ENCODE peak calls at places on chromosomes 13 and 19, in seven cellular contexts. One of them, this sample, is unnamed.

GRCh38 chr19:52689804-52690394 is 44.9 kb downstream of the ZNF611 start:
- DNase-seq in psoas muscle: peak; percentile 50
- DNase-seq in sigmoid colon: peak; percentile 82
- DNase-seq in body of pancreas: peak; percentile 40
- DNase-seq in heart left ventricle: peak; percentile 29
- DNase-seq in prostate gland: peak; percentile 33
- DNase-seq in mesendoderm: peak; percentile 40
- DNase-seq in this sample: peak; percentile 58

GRCh38 chr13:32142956-32143375 is 111.4 kb downstream of the FRY start:
- DNase-seq in psoas muscle: no peak
- DNase-seq in sigmoid colon: no peak
- DNase-seq in body of pancreas: no peak
- DNase-seq in heart left ventricle: no peak
- DNase-seq in prostate gland: no peak
- DNase-seq in mesendoderm: peak; percentile 90
- DNase-seq in this sample: no peak

GRCh38 chr19:6736169-6736916 is 1.0 kb downstream of the GPR108 start:
- DNase-seq in psoas muscle: peak; percentile 71
- DNase-seq in sigmoid colon: peak; percentile 93
- DNase-seq in body of pancreas: peak; percentile 83
- DNase-seq in heart left ventricle: peak; percentile 76
- DNase-seq in prostate gland: peak; percentile 65
- DNase-seq in mesendoderm: peak; percentile 96
- DNase-seq in this sample: peak; percentile 84

GRCh38 chr19:797528-798414 is 519 bp downstream of the PTBP1 start:
- DNase-seq in psoas muscle: peak; percentile 94
- DNase-seq in sigmoid colon: peak; percentile 95
- DNase-seq in body of pancreas: peak; percentile 86
- DNase-seq in heart left ventricle: peak; percentile 93
- DNase-seq in prostate gland: peak; percentile 81
- DNase-seq in mesendoderm: peak; percentile 94
- DNase-seq in this sample: peak; percentile 91

GRCh38 chr19:10874019-10874418 is 2.7 kb downstream of the CARM1 start:
- DNase-seq in psoas muscle: no peak
- DNase-seq in sigmoid colon: no peak
- DNase-seq in body of pancreas: no peak
- DNase-seq in heart left ventricle: no peak
- DNase-seq in prostate gland: no peak
- DNase-seq in mesendoderm: no peak
- DNase-seq in this sample: peak; percentile 68

GRCh38 chr19:35170359-35171061 is 16.0 kb downstream of the FXYD5 start:
- DNase-seq in psoas muscle: no peak
- DNase-seq in sigmoid colon: peak; percentile 54
- DNase-seq in body of pancreas: no peak
- DNase-seq in heart left ventricle: no peak
- DNase-seq in prostate gland: no peak
- DNase-seq in mesendoderm: no peak
- DNase-seq in this sample: no peak

GRCh38 chr19:33486407-33486806 is 35.2 kb downstream of the PEPD start:
- DNase-seq in psoas muscle: no peak
- DNase-seq in sigmoid colon: peak; percentile 57
- DNase-seq in body of pancreas: no peak
- DNase-seq in heart left ventricle: no peak
- DNase-seq in prostate gland: no peak
- DNase-seq in mesendoderm: no peak
- DNase-seq in this sample: no peak

GRCh38 chr19:31658993-31659896 is 310.0 kb upstream of the TSHZ3 start:
- DNase-seq in psoas muscle: no peak
- DNase-seq in sigmoid colon: no peak
- DNase-seq in body of pancreas: no peak
- DNase-seq in heart left ventricle: no peak
- DNase-seq in prostate gland: no peak
- DNase-seq in mesendoderm: no peak
- DNase-seq in this sample: no peak

GRCh38 chr19:37136118-37136517 is 36.4 kb downstream of the ZNF585A start:
- DNase-seq in psoas muscle: no peak
- DNase-seq in sigmoid colon: no peak
- DNase-seq in body of pancreas: no peak
- DNase-seq in heart left ventricle: no peak
- DNase-seq in prostate gland: no peak
- DNase-seq in mesendoderm: no peak
- DNase-seq in this sample: no peak

GRCh38 chr13:110453767-110454166 is 107.8 kb downstream of the RAB20 start:
- DNase-seq in psoas muscle: no peak
- DNase-seq in sigmoid colon: no peak
- DNase-seq in body of pancreas: no peak
- DNase-seq in heart left ventricle: no peak
- DNase-seq in prostate gland: no peak
- DNase-seq in mesendoderm: no peak
- DNase-seq in this sample: no peak

GRCh38 chr13:43574601-43575000 is 212.2 kb downstream of the ENOX1 start:
- DNase-seq in psoas muscle: no peak
- DNase-seq in sigmoid colon: no peak
- DNase-seq in body of pancreas: no peak
- DNase-seq in heart left ventricle: no peak
- DNase-seq in prostate gland: no peak
- DNase-seq in mesendoderm: no peak
- DNase-seq in this sample: no peak

GRCh38 chr13:67438465-67438864 is 208.3 kb upstream of the PCDH9 start:
- DNase-seq in psoas muscle: no peak
- DNase-seq in sigmoid colon: no peak
- DNase-seq in body of pancreas: no peak
- DNase-seq in heart left ventricle: no peak
- DNase-seq in prostate gland: no peak
- DNase-seq in mesendoderm: peak; percentile 64
- DNase-seq in this sample: no peak

GRCh38 chr19:29119582-29119981 is 93.4 kb downstream of the UQCRFS1 start:
- DNase-seq in psoas muscle: no peak
- DNase-seq in sigmoid colon: no peak
- DNase-seq in body of pancreas: no peak
- DNase-seq in heart left ventricle: no peak
- DNase-seq in prostate gland: no peak
- DNase-seq in mesendoderm: peak; percentile 49
- DNase-seq in this sample: no peak

GRCh38 chr13:95710313-95710712 is 33.4 kb downstream of the DNAJC3 start:
- DNase-seq in psoas muscle: no peak
- DNase-seq in sigmoid colon: no peak
- DNase-seq in body of pancreas: no peak
- DNase-seq in heart left ventricle: no peak
- DNase-seq in prostate gland: no peak
- DNase-seq in mesendoderm: no peak
- DNase-seq in this sample: no peak

GRCh38 chr19:7985481-7985911 is 19.9 kb downstream of the ELAVL1 start:
- DNase-seq in psoas muscle: no peak
- DNase-seq in sigmoid colon: no peak
- DNase-seq in body of pancreas: no peak
- DNase-seq in heart left ventricle: no peak
- DNase-seq in prostate gland: no peak
- DNase-seq in mesendoderm: no peak
- DNase-seq in this sample: no peak

GRCh38 chr13:114324334-114324733 is 10.0 kb downstream of the CHAMP1 start:
- DNase-seq in psoas muscle: no peak
- DNase-seq in sigmoid colon: no peak
- DNase-seq in body of pancreas: no peak
- DNase-seq in heart left ventricle: no peak
- DNase-seq in prostate gland: no peak
- DNase-seq in mesendoderm: no peak
- DNase-seq in this sample: no peak
- H3K27ac ChIP-seq in psoas muscle: no peak overlapping the region
- H3K27ac ChIP-seq in sigmoid colon: no peak overlapping the region
- H3K27ac ChIP-seq in body of pancreas: no peak overlapping the region
- H3K27ac ChIP-seq in heart left ventricle: no peak overlapping the region
- H3K27ac ChIP-seq in prostate gland: no peak overlapping the region
- H3K27ac ChIP-seq in mesendoderm: no peak overlapping the region
- H3K27ac ChIP-seq in this sample: no peak overlapping the region

GRCh38 chr13:26557393-26558073 is at the start of gene WASF3:
- DNase-seq in psoas muscle: peak; percentile 95
- DNase-seq in sigmoid colon: peak; percentile 97
- DNase-seq in body of pancreas: peak; percentile 96
- DNase-seq in heart left ventricle: peak; percentile 95
- DNase-seq in prostate gland: peak; percentile 94
- DNase-seq in mesendoderm: peak; percentile 97
- DNase-seq in this sample: peak; percentile 94
- H3K27ac ChIP-seq in psoas muscle: peak within 1 kb of the TSS; percentile 58
- H3K27ac ChIP-seq in sigmoid colon: peak within 1 kb of the TSS; percentile 83
- H3K27ac ChIP-seq in body of pancreas: peak within 1 kb of the TSS; percentile 54
- H3K27ac ChIP-seq in heart left ventricle: no peak within 1 kb of the TSS
- H3K27ac ChIP-seq in prostate gland: peak within 1 kb of the TSS; percentile 53
- H3K27ac ChIP-seq in mesendoderm: no peak within 1 kb of the TSS
- H3K27ac ChIP-seq in this sample: no peak within 1 kb of the TSS

DNA sequence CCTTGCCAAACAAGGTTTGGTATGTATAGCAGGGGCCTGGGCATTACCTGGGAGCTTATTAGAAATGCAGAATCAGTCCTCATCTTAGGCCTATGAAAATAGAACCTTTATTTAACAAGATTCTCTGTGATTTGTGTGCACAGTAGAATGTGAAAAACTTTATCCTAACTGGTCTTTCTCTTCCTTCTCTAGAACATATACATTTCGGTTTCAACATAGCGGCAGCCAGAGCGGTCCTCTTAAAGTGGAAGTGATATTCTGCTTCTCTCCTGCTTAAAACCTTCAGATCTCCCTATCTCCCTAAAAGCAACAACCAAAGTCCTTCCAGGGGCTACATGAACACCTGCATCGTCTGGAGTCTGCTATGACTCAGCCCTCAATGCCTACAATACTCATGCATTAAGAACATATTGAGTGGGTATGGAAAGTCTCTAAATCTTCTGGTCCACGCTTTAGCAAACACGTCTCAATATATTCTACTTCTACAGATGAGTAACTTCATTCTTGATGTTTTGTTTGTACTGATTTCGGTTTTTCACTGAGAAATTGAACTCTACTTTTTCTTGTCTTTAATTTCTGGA is 84.5 kb downstream of the SPRY2 start:
- DNase-seq in psoas muscle: no peak
- DNase-seq in sigmoid colon: no peak
- DNase-seq in body of pancreas: no peak
- DNase-seq in heart left ventricle: no peak
- DNase-seq in prostate gland: no peak
- DNase-seq in mesendoderm: no peak
- DNase-seq in this sample: no peak
- H3K27ac ChIP-seq in psoas muscle: no peak overlapping the region
- H3K27ac ChIP-seq in sigmoid colon: no peak overlapping the region
- H3K27ac ChIP-seq in body of pancreas: no peak overlapping the region
- H3K27ac ChIP-seq in heart left ventricle: no peak overlapping the region
- H3K27ac ChIP-seq in prostate gland: no peak overlapping the region
- H3K27ac ChIP-seq in mesendoderm: no peak overlapping the region
- H3K27ac ChIP-seq in this sample: no peak overlapping the region

DNA sequence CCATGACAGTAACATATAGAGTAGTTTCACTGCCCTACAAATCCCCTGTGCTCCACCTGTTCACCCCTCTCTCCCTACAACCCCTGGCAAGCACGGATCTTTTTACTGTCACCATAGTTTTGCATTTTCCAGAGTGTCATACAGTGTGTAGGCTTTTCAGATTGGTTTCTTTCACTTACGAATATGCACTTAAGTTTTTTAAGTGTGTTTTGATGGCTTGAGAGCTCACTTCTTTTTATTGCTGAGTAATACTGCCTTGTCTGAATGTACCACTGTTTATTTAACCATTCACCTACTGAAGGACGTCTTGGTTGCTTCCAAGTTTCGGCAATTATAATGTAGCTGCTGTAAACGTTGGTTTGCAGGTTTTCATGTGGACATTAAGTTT is 175.1 kb downstream of the ITGBL1 start:
- DNase-seq in psoas muscle: no peak
- DNase-seq in sigmoid colon: no peak
- DNase-seq in body of pancreas: no peak
- DNase-seq in heart left ventricle: no peak
- DNase-seq in prostate gland: no peak
- DNase-seq in mesendoderm: no peak
- DNase-seq in this sample: no peak
- H3K27ac ChIP-seq in psoas muscle: no peak overlapping the region
- H3K27ac ChIP-seq in sigmoid colon: no peak overlapping the region
- H3K27ac ChIP-seq in body of pancreas: no peak overlapping the region
- H3K27ac ChIP-seq in heart left ventricle: no peak overlapping the region
- H3K27ac ChIP-seq in prostate gland: no peak overlapping the region
- H3K27ac ChIP-seq in mesendoderm: no peak overlapping the region
- H3K27ac ChIP-seq in this sample: peak overlapping the region; percentile 22

GRCh38 chr19:58557253-58558065 is 952 bp downstream of the UBE2M start:
- DNase-seq in psoas muscle: no peak
- DNase-seq in sigmoid colon: peak; percentile 65
- DNase-seq in body of pancreas: no peak
- DNase-seq in heart left ventricle: no peak
- DNase-seq in prostate gland: no peak
- DNase-seq in mesendoderm: no peak
- DNase-seq in this sample: peak; percentile 24

GRCh38 chr19:58556633-58557252 is 1.7 kb downstream of the UBE2M start:
- DNase-seq in psoas muscle: no peak
- DNase-seq in sigmoid colon: peak; percentile 63
- DNase-seq in body of pancreas: no peak
- DNase-seq in heart left ventricle: no peak
- DNase-seq in prostate gland: no peak
- DNase-seq in mesendoderm: no peak
- DNase-seq in this sample: peak; percentile 22

GRCh38 chr19:58555369-58555885 is 522 bp upstream of the CHMP2A start:
- DNase-seq in psoas muscle: no peak
- DNase-seq in sigmoid colon: peak; percentile 66
- DNase-seq in body of pancreas: no peak
- DNase-seq in heart left ventricle: no peak
- DNase-seq in prostate gland: no peak
- DNase-seq in mesendoderm: no peak
- DNase-seq in this sample: peak; percentile 29

GRCh38 chr19:58554494-58555368 is at the start of gene CHMP2A:
- DNase-seq in psoas muscle: peak; percentile 99
- DNase-seq in sigmoid colon: peak; percentile 100
- DNase-seq in body of pancreas: peak; percentile 98
- DNase-seq in heart left ventricle: peak; percentile 98
- DNase-seq in prostate gland: peak; percentile 96
- DNase-seq in mesendoderm: peak; percentile 98
- DNase-seq in this sample: peak; percentile 99

GRCh38 chr19:58555920-58556632 is 1.2 kb upstream of the CHMP2A start:
- DNase-seq in psoas muscle: no peak
- DNase-seq in sigmoid colon: peak; percentile 68
- DNase-seq in body of pancreas: peak; percentile 18
- DNase-seq in heart left ventricle: no peak
- DNase-seq in prostate gland: no peak
- DNase-seq in mesendoderm: no peak
- DNase-seq in this sample: peak; percentile 31
- H3K27ac ChIP-seq in psoas muscle: peak overlapping the region; percentile 97
- H3K27ac ChIP-seq in sigmoid colon: peak overlapping the region; percentile 99
- H3K27ac ChIP-seq in body of pancreas: no peak overlapping the region
- H3K27ac ChIP-seq in heart left ventricle: no peak overlapping the region
- H3K27ac ChIP-seq in prostate gland: peak overlapping the region; percentile 100
- H3K27ac ChIP-seq in mesendoderm: no peak overlapping the region
- H3K27ac ChIP-seq in this sample: no peak overlapping the region